ENCODE peak calls at places on chromosomes 7 and 10, in eight cellular contexts. R is NCI-H2029; T is NCI-H2171; Q is neural crest cell; S is stimulated activated CD8-positive, alpha-beta memory T cell treated with anti-CD3 and anti-CD28 coated beads, Interleukin-2, amount 100 ng/mL, for 48 hours; J is psoas muscle; U is right lobe of liver; I is hepatocyte. O is an unnamed sample.

GRCh38 chr7:16989883-16990413 is 108.2 kb upstream of the AGR3 start:
- DNase-seq in R (peak), U (peak), Q (peak), I (peak), T (no peak), J (peak), S (no peak), O (no peak)

GRCh38 chr7:33062023-33062781 is at the start of gene NT5C3A:
- DNase-seq in J (no peak), U (peak), T (no peak), Q (no peak), S (peak), I (peak), R (peak), O (no peak)

GRCh38 chr7:44057181-44057848 is 8.1 kb downstream of the PGAM2 start:
- DNase-seq in T (no peak), R (no peak), J (peak), U (no peak), I (no peak), S (no peak), Q (no peak), O (no peak)

GRCh38 chr7:126026421-126027088 is 1096.9 kb upstream of the POT1 start:
- DNase-seq in S (no peak), Q (no peak), J (no peak), U (no peak), I (no peak), T (no peak), R (no peak), O (no peak)

GRCh38 chr10:132544744-132545658 is 7.4 kb downstream of the INPP5A start:
- DNase-seq in I (no peak), J (peak), S (no peak), U (no peak), T (no peak), Q (no peak), R (no peak), O (no peak)

GRCh38 chr10:44576715-44577191 is 191.9 kb upstream of the CXCL12 start:
- DNase-seq in T (no peak), J (peak), S (no peak), U (no peak), R (no peak), I (no peak), Q (no peak), O (no peak)

GRCh38 chr7:131404226-131404911 is 76.7 kb downstream of the MKLN1 start:
- DNase-seq in T (no peak), R (no peak), S (no peak), U (no peak), J (no peak), Q (no peak), I (no peak), O (no peak)

GRCh38 chr7:98211221-98211675 is at the start of gene BHLHA15:
- DNase-seq in I (peak), R (peak), Q (no peak), J (no peak), S (no peak), T (peak), U (peak), O (no peak)

GRCh38 chr10:35643976-35644799 is 2.1 kb upstream of the FZD8 start:
- DNase-seq in I (no peak), S (no peak), J (no peak), U (no peak), T (no peak), Q (no peak), R (no peak), O (no peak)

GRCh38 chr10:122662231-122662630 is 37.4 kb downstream of the C10orf120 start:
- DNase-seq in U (no peak), Q (no peak), S (no peak), I (no peak), J (no peak), T (no peak), R (no peak), O (no peak)

GRCh38 chr7:44325811-44326241 is 432 bp upstream of the CAMK2B start:
- DNase-seq in I (no peak), R (no peak), U (no peak), J (no peak), T (peak), S (no peak), Q (no peak), O (no peak)

GRCh38 chr7:147305827-147306226 is 1189.2 kb downstream of the CNTNAP2 start:
- DNase-seq in I (no peak), Q (no peak), U (no peak), R (no peak), T (no peak), S (no peak), J (no peak), O (no peak)

GRCh38 chr7:73623798-73624668 is at the start of gene MLXIPL:
- DNase-seq in R (peak), Q (peak), T (peak), U (peak), S (peak), J (peak), I (peak), O (peak)

O was measured in iPS DF 6.9.